ENCODE peak calls at places on chromosomes 11 and 22, in ten cellular contexts. G is PC-9, F is left ventricle myocardium inferior, H is upper lobe of right lung, X is mesendoderm, D is OCI-LY7, E is SK-N-SH, M is tibial nerve, Q is breast epithelium, Y is kidney. B is an unnamed sample.
A peak's percentile ranks its signal among the peaks of the same experiment; 100 is the strongest.

GRCh38 chr11:121613724-121614123 is 161.0 kb upstream of the SORL1-AS1 start:
- DNase-seq in G (no peak), F (no peak), H (no peak), X (no peak), D (no peak), E (no peak), M (no peak), Q (no peak), Y (no peak), B (no peak)

GRCh38 chr22:20111045-20111688 is 4.7 kb upstream of the RANBP1 start:
- DNase-seq in G (no peak), F (peak; percentile 6), H (no peak), X (peak; percentile 55), D (peak; percentile 67), E (peak; percentile 87), M (no peak), Q (no peak), Y (peak; percentile 42), B (peak; percentile 44)

GRCh38 chr22:19419464-19420178 is 11.9 kb downstream of the HIRA start:
- DNase-seq in G (no peak), F (no peak), H (no peak), X (peak; percentile 88), D (peak; percentile 89), E (no peak), M (no peak), Q (no peak), Y (no peak), B (no peak)

GRCh38 chr11:96472085-96472484 is 82.3 kb downstream of the JRKL start:
- DNase-seq in G (no peak), F (no peak), H (no peak), X (peak; percentile 14), D (no peak), E (no peak), M (no peak), Q (no peak), Y (no peak), B (no peak)

GRCh38 chr11:118152552-118153471 is at the start of gene SCN4B:
- DNase-seq in G (peak; percentile 41), F (peak; percentile 76), H (peak; percentile 82), X (peak; percentile 83), D (no peak), E (peak; percentile 94), M (no peak), Q (no peak), Y (peak; percentile 87), B (peak; percentile 12)

GRCh38 chr22:39176067-39176621 is 23.7 kb upstream of the CBX7 start:
- DNase-seq in G (peak; percentile 89), F (peak; percentile 77), H (peak; percentile 77), X (peak; percentile 90), D (no peak), E (no peak), M (peak; percentile 52), Q (peak; percentile 84), Y (peak; percentile 94), B (peak; percentile 67)

GRCh38 chr22:26131755-26132154 is 37.5 kb upstream of the SEZ6L start:
- DNase-seq in G (no peak), F (no peak), H (no peak), X (no peak), D (no peak), E (no peak), M (no peak), Q (no peak), Y (no peak), B (no peak)

GRCh38 chr11:69488543-69488940 is 7.1 kb downstream of the LINC01488 start:
- DNase-seq in G (no peak), F (peak; percentile 9), H (no peak), X (no peak), D (no peak), E (no peak), M (no peak), Q (no peak), Y (peak; percentile 51), B (no peak)

GRCh38 chr11:47108214-47108613 is 68.5 kb downstream of the ARFGAP2 start:
- DNase-seq in G (no peak), F (no peak), H (no peak), X (no peak), D (peak; percentile 16), E (no peak), M (no peak), Q (no peak), Y (no peak), B (no peak)

GRCh38 chr22:49803667-49804375 is 23.9 kb downstream of the BRD1 start:
- DNase-seq in G (no peak), F (no peak), H (no peak), X (no peak), D (no peak), E (no peak), M (no peak), Q (no peak), Y (no peak), B (no peak)

GRCh38 chr11:96211433-96211832 is 131.6 kb downstream of the MAML2 start:
- DNase-seq in G (no peak), F (no peak), H (no peak), X (peak; percentile 38), D (no peak), E (no peak), M (no peak), Q (no peak), Y (no peak), B (no peak)

GRCh38 chr11:110973401-110973980 is 261.3 kb upstream of the ARHGAP20 start:
- DNase-seq in G (no peak), F (no peak), H (no peak), X (no peak), D (no peak), E (no peak), M (no peak), Q (no peak), Y (no peak), B (no peak)

GRCh38 chr11:108147150-108147549 is 25.8 kb downstream of the ACAT1 start:
- DNase-seq in G (no peak), F (no peak), H (no peak), X (no peak), D (no peak), E (no peak), M (no peak), Q (no peak), Y (no peak), B (no peak)

GRCh38 chr11:121582296-121582695 is 129.5 kb upstream of the SORL1-AS1 start:
- DNase-seq in G (no peak), F (no peak), H (no peak), X (no peak), D (peak; percentile 27), E (no peak), M (peak; percentile 16), Q (no peak), Y (no peak), B (no peak)

DNA sequence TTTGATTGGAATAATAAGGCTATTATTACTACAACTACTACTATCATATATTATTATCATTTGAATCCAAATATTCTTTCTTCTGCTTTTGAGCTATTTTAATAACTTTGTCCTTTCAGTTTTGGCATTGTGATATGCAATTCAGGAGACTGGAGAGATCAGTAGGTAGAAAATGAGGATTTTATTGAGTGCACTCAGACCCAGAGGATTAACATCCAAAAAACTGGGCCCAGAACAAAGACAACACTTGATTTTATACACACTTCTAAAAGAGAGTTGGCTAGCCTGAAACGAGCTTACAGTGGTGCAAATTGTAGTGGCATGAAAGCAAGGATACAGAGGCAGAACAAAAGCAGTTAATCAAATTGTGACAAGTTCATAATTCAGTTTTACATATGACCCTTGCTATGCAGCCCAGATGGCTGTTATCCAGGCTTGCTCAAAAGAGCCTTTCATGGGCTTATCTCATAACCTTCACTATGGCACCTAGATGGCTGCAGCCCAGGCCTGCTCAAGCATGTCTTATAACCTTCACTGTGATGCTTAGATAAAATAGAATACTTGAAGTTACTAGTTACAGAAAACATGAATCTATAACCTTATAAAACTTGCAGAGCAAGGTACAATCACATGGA is 796.3 kb upstream of the RAG2 start:
- DNase-seq in G (no peak), F (no peak), H (no peak), X (peak; percentile 7), D (peak; percentile 3), E (no peak), M (no peak), Q (no peak), Y (no peak), B (no peak)
- H3K27ac ChIP-seq in G (no peak overlapping the region), F (no peak overlapping the region), H (no peak overlapping the region), X (no peak overlapping the region), D (no peak overlapping the region), E (no peak overlapping the region), M (no peak overlapping the region), Q (no peak overlapping the region), Y (no peak overlapping the region), B (no peak overlapping the region)

DNA sequence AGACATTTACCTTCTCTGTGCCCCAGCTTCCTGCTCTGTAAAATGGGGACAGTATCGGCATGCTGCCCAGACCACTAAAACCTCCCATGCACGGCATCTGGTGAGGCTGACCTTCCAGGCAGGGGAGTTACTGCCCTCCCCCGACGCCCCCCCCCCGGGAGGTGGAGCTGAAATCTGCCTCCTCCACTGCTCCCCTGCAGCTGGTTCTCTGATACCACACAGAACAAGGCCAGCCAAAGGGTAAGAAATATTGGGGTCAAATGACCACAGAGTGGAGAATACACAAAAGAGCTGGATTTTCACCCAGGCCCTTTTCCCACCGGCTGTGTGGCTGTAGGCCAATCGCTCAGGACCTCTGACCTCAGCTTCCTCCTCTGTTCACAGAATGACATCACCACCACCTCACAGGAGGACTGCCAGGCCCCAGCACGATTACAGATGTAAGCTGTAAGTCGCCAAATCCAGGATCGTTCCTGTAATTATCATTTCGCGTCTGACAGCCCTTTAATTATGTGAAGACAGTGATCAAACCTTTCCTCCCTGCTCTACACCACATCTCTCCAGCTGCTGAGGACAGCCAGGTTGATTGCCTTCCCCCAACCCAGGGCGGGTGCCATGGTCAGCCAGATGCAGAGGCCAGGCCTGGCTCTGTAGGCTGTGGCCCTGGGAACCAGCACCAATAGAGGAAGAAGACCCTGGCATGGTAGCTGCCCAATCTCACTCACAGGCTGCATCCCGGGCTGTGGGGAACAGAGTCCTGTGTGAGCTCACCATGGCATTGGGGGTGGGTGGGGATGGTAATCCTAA is 35.7 kb upstream of the KLHL35 start:
- DNase-seq in G (no peak), F (peak; percentile 70), H (no peak), X (peak; percentile 54), D (no peak), E (peak; percentile 64), M (peak; percentile 81), Q (no peak), Y (peak; percentile 83), B (no peak)
- H3K27ac ChIP-seq in G (no peak overlapping the region), F (peak overlapping the region; percentile 28), H (no peak overlapping the region), X (no peak overlapping the region), D (no peak overlapping the region), E (no peak overlapping the region), M (peak overlapping the region; percentile 61), Q (no peak overlapping the region), Y (peak overlapping the region; percentile 45), B (no peak overlapping the region)

GRCh38 chr22:45923812-45924211 is 53.1 kb downstream of the WNT7B start:
- DNase-seq in G (no peak), F (no peak), H (peak; percentile 80), X (no peak), D (no peak), E (no peak), M (no peak), Q (no peak), Y (no peak), B (no peak)
- H3K27ac ChIP-seq in G (no peak overlapping the region), F (no peak overlapping the region), H (no peak overlapping the region), X (no peak overlapping the region), D (no peak overlapping the region), E (no peak overlapping the region), M (no peak overlapping the region), Q (no peak overlapping the region), Y (no peak overlapping the region), B (no peak overlapping the region)

GRCh38 chr22:40953446-40953845 is 2.3 kb downstream of the RBX1 start:
- DNase-seq in G (no peak), F (no peak), H (no peak), X (peak; percentile 61), D (no peak), E (no peak), M (no peak), Q (no peak), Y (no peak), B (no peak)
- H3K27ac ChIP-seq in G (no peak overlapping the region), F (peak overlapping the region; percentile 97), H (no peak overlapping the region), X (no peak overlapping the region), D (no peak overlapping the region), E (no peak overlapping the region), M (peak overlapping the region; percentile 12), Q (no peak overlapping the region), Y (no peak overlapping the region), B (no peak overlapping the region)